ENCODE peak calls at places on chromosome X, in five cellular contexts. O is heart right ventricle, M is choroid plexus epithelial cell, V is fibroblast of lung, D is GM12864. J is an unnamed sample.

GRCh38 chrX:97525981-97526380 is 642.3 kb downstream of the RPA4 start:
- DNase-seq in O (no peak), D (no peak), M (no peak), V (no peak), J (no peak)

GRCh38 chrX:9436812-9437211 is 28.0 kb upstream of the TBL1X start:
- DNase-seq in O (no peak), M (no peak), D (no peak), V (no peak), J (no peak)

GRCh38 chrX:1388651-1389050 is 3.3 kb downstream of the SLC25A6 start:
- DNase-seq in V (no peak), D (no peak), M (no peak), O (no peak), J (no peak)

GRCh38 chrX:47112316-47112954 is 32.1 kb downstream of the NDUFB11 start:
- DNase-seq in D (no peak), V (peak), M (peak), O (no peak), J (no peak)

GRCh38 chrX:149992918-149993317 is 54.6 kb upstream of the EOLA2 start:
- DNase-seq in M (no peak), V (no peak), O (peak), D (no peak), J (no peak)

GRCh38 chrX:133685806-133686205 is 270.5 kb upstream of the GPC4 start:
- DNase-seq in M (no peak), O (no peak), V (no peak), D (no peak), J (no peak)

GRCh38 chrX:6120329-6120728 is 108.3 kb downstream of the NLGN4X start:
- DNase-seq in M (no peak), V (no peak), O (no peak), D (no peak), J (no peak)

GRCh38 chrX:129717902-129718301 is 20.9 kb upstream of the XPNPEP2 start:
- DNase-seq in D (no peak), O (no peak), V (peak), M (peak), J (no peak)

GRCh38 chrX:119757979-119758681 is at the start of gene SOWAHD:
- DNase-seq in M (no peak), V (peak), D (no peak), O (no peak), J (no peak)

GRCh38 chrX:115560978-115561604 is at the start of gene PLS3:
- DNase-seq in V (peak), D (peak), O (peak), M (peak), J (peak)

GRCh38 chrX:131588995-131589394 is 45.1 kb downstream of the OR13H1 start:
- DNase-seq in O (no peak), D (no peak), M (no peak), V (peak), J (no peak)

GRCh38 chrX:41352329-41352801 is 18.4 kb downstream of the DDX3X start:
- DNase-seq in O (no peak), D (no peak), V (no peak), M (peak), J (no peak)

GRCh38 chrX:23901805-23902204 is 5.9 kb downstream of the APOO start:
- DNase-seq in O (peak), D (no peak), V (peak), M (peak), J (peak)

GRCh38 chrX:116657071-116657470 is 194.3 kb upstream of the CT83 start:
- DNase-seq in M (no peak), D (no peak), V (no peak), O (no peak), J (no peak)

GRCh38 chrX:19990225-19990518 is 689 bp downstream of the BCLAF3 start:
- DNase-seq in V (no peak), M (peak), D (no peak), O (no peak), J (no peak)

GRCh38 chrX:97057349-97057909 is 173.7 kb downstream of the RPA4 start:
- DNase-seq in V (no peak), D (no peak), O (no peak), M (no peak), J (no peak)

GRCh38 chrX:116281106-116281505 is 110.6 kb downstream of the AGTR2 start:
- DNase-seq in D (no peak), V (no peak), M (no peak), O (no peak), J (no peak)

GRCh38 chrX:154731881-154732280 is 19.0 kb downstream of the GAB3 start:
- DNase-seq in V (peak), D (no peak), O (no peak), M (peak), J (no peak)

DNA sequence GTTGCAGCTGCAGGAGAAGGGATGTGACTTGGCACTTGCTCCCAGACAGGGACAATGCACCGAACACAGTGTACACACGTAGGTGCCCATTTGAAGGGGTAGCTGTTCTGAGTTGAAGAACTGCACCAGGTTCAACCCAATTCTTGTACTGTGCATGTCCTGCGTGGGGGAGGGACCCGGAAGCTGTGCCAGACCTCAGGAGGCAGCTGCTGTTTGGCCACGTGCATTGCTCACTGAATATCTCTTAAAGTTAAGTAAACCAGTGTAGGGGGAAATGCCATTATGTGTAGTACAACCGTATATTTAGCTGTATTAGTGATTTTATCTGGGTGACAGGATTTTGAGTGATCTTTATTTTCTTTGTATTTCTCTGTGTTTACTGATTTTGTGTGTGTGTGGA is 12.0 kb upstream of the RBBP7 start:
- DNase-seq in O (peak), V (peak), M (peak), D (no peak), J (no peak)
- TF ChIP-seq CTCF in O (no peak), V (no peak), M (no peak), D (no peak), J (no peak)

GRCh38 chrX:3963980-3964379 is 250.5 kb upstream of the PRKX start:
- DNase-seq in D (no peak), V (no peak), M (no peak), O (no peak), J (no peak)

GRCh38 chrX:3960952-3961351 is 247.5 kb upstream of the PRKX start:
- DNase-seq in V (no peak), O (no peak), D (no peak), M (no peak), J (no peak)

GRCh38 chrX:3962511-3963350 is 249.3 kb upstream of the PRKX start:
- DNase-seq in M (peak), O (no peak), D (no peak), V (peak), J (no peak)
- TF ChIP-seq CTCF in M (peak), O (peak), D (peak), V (peak), J (peak)

DNA sequence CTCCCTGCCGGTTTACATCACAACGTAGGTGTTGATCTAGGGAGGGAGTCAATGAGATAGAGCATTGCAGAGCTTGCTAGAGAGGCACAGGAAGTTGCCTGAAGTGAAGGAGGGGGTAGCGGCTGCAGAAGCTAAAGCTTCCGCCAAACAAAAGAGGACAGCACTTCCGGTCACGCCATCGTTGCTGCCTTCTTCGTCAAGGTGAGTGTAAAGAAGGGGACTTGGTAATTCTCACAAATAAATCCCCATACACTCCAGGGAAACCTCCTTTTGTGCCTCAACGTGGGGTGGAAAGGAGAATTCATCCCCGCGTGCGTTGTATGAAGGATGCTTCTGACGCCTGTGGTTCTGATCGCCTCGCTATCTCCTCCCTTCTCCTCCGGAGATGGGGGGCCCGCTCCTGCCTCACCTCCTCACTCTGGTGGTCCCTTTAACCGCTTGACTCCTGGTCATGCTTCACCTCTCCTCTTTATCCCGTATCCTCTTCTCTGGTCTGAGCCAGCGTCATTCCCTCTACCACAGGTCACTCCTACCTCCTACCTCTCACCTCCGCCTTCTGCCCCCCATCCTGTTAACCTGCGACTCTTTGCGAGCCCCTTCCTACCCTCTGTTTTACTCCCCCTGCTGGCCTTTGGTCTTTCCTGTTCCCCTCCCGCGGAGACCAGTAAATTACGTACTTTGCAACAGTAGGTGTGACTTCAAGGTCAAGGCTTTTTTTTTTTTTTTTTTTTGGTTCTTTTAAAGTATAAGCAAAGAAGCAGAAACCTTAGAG is 59.9 kb downstream of the GSPT2 start:
- DNase-seq in O (peak), D (peak), V (peak), M (peak), J (peak)
- TF ChIP-seq CTCF in O (peak), D (peak), V (no peak), M (peak), J (no peak)

DNA sequence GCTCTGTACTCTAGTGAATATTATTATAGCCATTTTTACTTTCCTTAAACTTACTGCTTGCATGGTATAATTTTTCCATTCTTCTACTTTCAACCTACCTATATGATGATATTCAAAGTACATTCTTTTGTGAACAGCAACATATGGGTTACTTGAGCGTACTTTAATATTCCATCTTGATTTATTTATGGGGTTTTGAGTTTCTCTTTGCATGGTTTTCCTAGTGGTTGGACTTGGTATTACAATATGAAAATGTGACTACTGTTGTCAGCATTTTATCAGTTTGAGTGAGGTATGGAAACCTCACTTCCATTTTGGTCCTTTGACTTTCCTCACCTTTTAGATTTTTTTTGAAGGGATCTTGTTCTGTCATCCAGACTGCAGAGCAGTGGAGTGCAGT is 35.9 kb downstream of the ADGRG4 start:
- DNase-seq in O (no peak), V (no peak), M (peak), D (no peak), J (no peak)
- TF ChIP-seq CTCF in O (no peak), V (no peak), M (no peak), D (peak), J (peak)

GRCh38 chrX:153649915-153650782 is 3.1 kb downstream of the DUSP9 start:
- DNase-seq in O (no peak), M (no peak), D (no peak), V (no peak), J (no peak)

GRCh38 chrX:153653556-153653955 is 6.6 kb downstream of the DUSP9 start:
- DNase-seq in D (no peak), M (no peak), V (no peak), O (no peak), J (no peak)

GRCh38 chrX:153649178-153649914 is 2.3 kb downstream of the DUSP9 start:
- DNase-seq in M (no peak), O (peak), V (no peak), D (no peak), J (no peak)

GRCh38 chrX:153650959-153651358 is 4.0 kb downstream of the DUSP9 start:
- DNase-seq in D (no peak), M (no peak), V (no peak), O (no peak), J (no peak)

GRCh38 chrX:153651540-153652079 is 4.6 kb downstream of the DUSP9 start:
- DNase-seq in M (no peak), O (no peak), D (no peak), V (no peak), J (no peak)
- TF ChIP-seq CTCF in M (peak), O (no peak), D (peak), V (no peak), J (no peak)

GRCh38 chrX:104255465-104255864 is 732 bp upstream of the ESX1 start:
- DNase-seq in D (no peak), M (no peak), V (no peak), O (no peak), J (no peak)
- TF ChIP-seq CTCF in D (no peak), M (no peak), V (no peak), O (no peak), J (no peak)

GRCh38 chrX:127038065-127038464 is 218.5 kb downstream of the PRR32 start:
- DNase-seq in O (no peak), V (no peak), D (no peak), M (no peak), J (no peak)
- TF ChIP-seq CTCF in O (peak), V (no peak), D (no peak), M (no peak), J (no peak)

GRCh38 chrX:72299891-72300630 is 5.7 kb downstream of the CITED1 start:
- DNase-seq in M (no peak), D (no peak), V (no peak), O (no peak), J (no peak)

GRCh38 chrX:72297953-72298730 is 7.6 kb downstream of the CITED1 start:
- DNase-seq in O (no peak), V (no peak), D (no peak), M (peak), J (no peak)

GRCh38 chrX:72295745-72296144 is 10.0 kb downstream of the CITED1 start:
- DNase-seq in M (no peak), V (no peak), O (no peak), D (no peak), J (no peak)

GRCh38 chrX:72296991-72297390 is 8.7 kb downstream of the CITED1 start:
- DNase-seq in V (no peak), O (no peak), M (no peak), D (no peak), J (no peak)

DNA sequence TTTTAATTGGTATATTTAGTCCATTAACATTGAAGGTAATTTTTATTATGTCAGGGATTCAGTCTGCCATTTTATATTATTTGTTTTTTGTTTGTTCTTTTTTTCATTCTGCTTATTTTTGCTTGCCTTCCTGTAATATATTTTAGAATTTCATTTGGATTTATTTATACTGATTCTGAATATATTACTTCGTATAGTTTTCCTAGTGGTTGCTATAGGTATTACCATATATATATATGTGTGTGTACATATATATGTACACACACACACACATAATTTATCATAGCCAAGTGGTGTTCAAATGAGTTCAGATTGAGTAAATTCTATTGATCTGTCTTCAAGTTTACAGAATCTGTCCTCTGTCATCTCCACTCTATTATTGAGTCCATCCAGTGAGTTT is 11.2 kb downstream of the CITED1 start:
- DNase-seq in V (no peak), M (no peak), O (no peak), D (no peak), J (no peak)
- TF ChIP-seq CTCF in V (no peak), M (no peak), O (no peak), D (no peak), J (no peak)

GRCh38 chrX:30215357-30215843 is at the start of gene MAGEB2:
- DNase-seq in M (no peak), V (no peak), O (no peak), D (no peak), J (no peak)

GRCh38 chrX:30217465-30217864 is 2.1 kb downstream of the MAGEB2 start:
- DNase-seq in V (no peak), O (no peak), D (no peak), M (no peak), J (no peak)

GRCh38 chrX:30212172-30212571 is 3.2 kb upstream of the MAGEB2 start:
- DNase-seq in V (no peak), O (no peak), D (no peak), M (no peak), J (no peak)
- TF ChIP-seq CTCF in V (no peak), O (no peak), D (no peak), M (peak), J (no peak)

GRCh38 chrX:109077788-109078187 is 341.4 kb upstream of the IRS4 start:
- DNase-seq in D (no peak), V (no peak), O (no peak), M (no peak), J (no peak)
- TF ChIP-seq CTCF in D (no peak), V (no peak), O (no peak), M (no peak), J (no peak)

J was measured in AG09319.